ENCODE peak calls at places on chromosomes 1 and 21, in five cellular contexts. One of them, this sample, is unnamed.

GRCh38 chr1:115476616-115477015 is 138.6 kb upstream of the NGF start:
- DNase-seq in neural progenitor cell: no peak
- DNase-seq in left cardiac atrium: no peak
- DNase-seq in germinal center: no peak
- DNase-seq in GM03348: peak
- DNase-seq in this sample: no peak

GRCh38 chr1:63082754-63083153 is 239.6 kb upstream of the FOXD3 start:
- DNase-seq in neural progenitor cell: no peak
- DNase-seq in left cardiac atrium: no peak
- DNase-seq in germinal center: no peak
- DNase-seq in GM03348: no peak
- DNase-seq in this sample: no peak

GRCh38 chr1:67264152-67264551 is 43.5 kb upstream of the IL12RB2 start:
- DNase-seq in neural progenitor cell: no peak
- DNase-seq in germinal center: no peak
- DNase-seq in left cardiac atrium: no peak
- DNase-seq in GM03348: no peak
- DNase-seq in this sample: no peak

GRCh38 chr21:32135401-32136363 is 143.2 kb downstream of the MIS18A start:
- DNase-seq in germinal center: peak
- DNase-seq in neural progenitor cell: no peak
- DNase-seq in GM03348: peak
- DNase-seq in left cardiac atrium: no peak
- DNase-seq in this sample: no peak

GRCh38 chr1:37237948-37238347 is 203.6 kb upstream of the GRIK3 start:
- DNase-seq in left cardiac atrium: no peak
- DNase-seq in neural progenitor cell: no peak
- DNase-seq in GM03348: no peak
- DNase-seq in germinal center: no peak
- DNase-seq in this sample: no peak

GRCh38 chr1:145884675-145885074 is 991 bp downstream of the ANKRD35 start:
- DNase-seq in neural progenitor cell: no peak
- DNase-seq in left cardiac atrium: no peak
- DNase-seq in GM03348: peak
- DNase-seq in germinal center: no peak
- DNase-seq in this sample: no peak

GRCh38 chr1:32684167-32684811 is 18.3 kb downstream of the SYNC start:
- DNase-seq in neural progenitor cell: no peak
- DNase-seq in GM03348: peak
- DNase-seq in germinal center: no peak
- DNase-seq in left cardiac atrium: peak
- DNase-seq in this sample: no peak

GRCh38 chr21:41611966-41612606 is 104.1 kb upstream of the TMPRSS2 start:
- DNase-seq in left cardiac atrium: no peak
- DNase-seq in neural progenitor cell: peak
- DNase-seq in GM03348: no peak
- DNase-seq in germinal center: peak
- DNase-seq in this sample: peak

This sample was measured in iPS-NIHi11.